ENCODE peak calls at places on chromosomes 1 and 21, in four cellular contexts. One of them, this sample, is unnamed.

GRCh38 chr21:26169061-26169610 is 1.4 kb downstream of the APP start:
- DNase-seq in HL-60: no peak
- DNase-seq in GM12878: peak; percentile 24
- DNase-seq in K562: no peak
- DNase-seq in this sample: no peak

GRCh38 chr1:214957330-214958137 is 125.0 kb upstream of the KCNK2 start:
- DNase-seq in K562: no peak
- DNase-seq in HL-60: peak; percentile 87
- DNase-seq in GM12878: no peak
- DNase-seq in this sample: no peak

GRCh38 chr1:31802190-31803150 is 13.4 kb downstream of the SPOCD1 start:
- DNase-seq in HL-60: no peak
- DNase-seq in GM12878: no peak
- DNase-seq in K562: no peak
- DNase-seq in this sample: no peak

GRCh38 chr1:72635719-72636118 is 353.4 kb upstream of the NEGR1 start:
- DNase-seq in HL-60: peak; percentile 67
- DNase-seq in K562: no peak
- DNase-seq in GM12878: no peak
- DNase-seq in this sample: no peak

GRCh38 chr1:37152491-37152890 is 118.2 kb upstream of the GRIK3 start:
- DNase-seq in HL-60: no peak
- DNase-seq in K562: no peak
- DNase-seq in GM12878: no peak
- DNase-seq in this sample: no peak

GRCh38 chr1:94936861-94937620 is 10.1 kb upstream of the CNN3 start:
- DNase-seq in K562: no peak
- DNase-seq in HL-60: no peak
- DNase-seq in GM12878: no peak
- DNase-seq in this sample: no peak

GRCh38 chr1:54220004-54220811 is 20.2 kb downstream of the MRPL37 start:
- DNase-seq in GM12878: no peak
- DNase-seq in HL-60: peak; percentile 55
- DNase-seq in K562: no peak
- DNase-seq in this sample: no peak

GRCh38 chr1:1347663-1348419 is 1.4 kb downstream of the DVL1 start:
- DNase-seq in HL-60: no peak
- DNase-seq in GM12878: no peak
- DNase-seq in K562: peak; percentile 55
- DNase-seq in this sample: no peak

GRCh38 chr1:69693921-69694320 is 126.2 kb downstream of the LRRC7 start:
- DNase-seq in GM12878: no peak
- DNase-seq in K562: no peak
- DNase-seq in HL-60: no peak
- DNase-seq in this sample: no peak

GRCh38 chr1:57258616-57259330 is 165.1 kb downstream of the DAB1 start:
- DNase-seq in HL-60: no peak
- DNase-seq in K562: no peak
- DNase-seq in GM12878: no peak
- DNase-seq in this sample: no peak

GRCh38 chr1:11529330-11529729 is 50.4 kb downstream of the DISP3 start:
- DNase-seq in HL-60: no peak
- DNase-seq in K562: no peak
- DNase-seq in GM12878: no peak
- DNase-seq in this sample: no peak

GRCh38 chr1:1291611-1292441 is 11.6 kb downstream of the SCNN1D start:
- DNase-seq in GM12878: no peak
- DNase-seq in HL-60: no peak
- DNase-seq in K562: peak; percentile 65
- DNase-seq in this sample: peak; percentile 96

GRCh38 chr1:245956225-245956624 is 550.9 kb downstream of the SMYD3 start:
- DNase-seq in K562: no peak
- DNase-seq in GM12878: no peak
- DNase-seq in HL-60: no peak
- DNase-seq in this sample: no peak

GRCh38 chr21:46033410-46034404 is 52.1 kb downstream of the COL6A1 start:
- DNase-seq in GM12878: no peak
- DNase-seq in K562: peak; percentile 3
- DNase-seq in HL-60: no peak
- DNase-seq in this sample: no peak

GRCh38 chr1:61446531-61446991 is 278.4 kb downstream of the TM2D1 start:
- DNase-seq in K562: peak; percentile 63
- DNase-seq in GM12878: no peak
- DNase-seq in HL-60: no peak
- DNase-seq in this sample: no peak

GRCh38 chr1:87149166-87150065 is 179.3 kb upstream of the LMO4 start:
- DNase-seq in HL-60: no peak
- DNase-seq in K562: no peak
- DNase-seq in GM12878: no peak
- DNase-seq in this sample: no peak

GRCh38 chr1:6077506-6077905 is 31.8 kb downstream of the KCNAB2 start:
- DNase-seq in HL-60: no peak
- DNase-seq in GM12878: no peak
- DNase-seq in K562: no peak
- DNase-seq in this sample: no peak

GRCh38 chr1:201399352-201400126 is 415 bp upstream of the LAD1 start:
- DNase-seq in HL-60: no peak
- DNase-seq in GM12878: no peak
- DNase-seq in K562: peak; percentile 32
- DNase-seq in this sample: no peak

GRCh38 chr1:46501528-46501927 is 11.9 kb downstream of the DMBX1 start:
- DNase-seq in K562: no peak
- DNase-seq in HL-60: no peak
- DNase-seq in GM12878: no peak
- DNase-seq in this sample: no peak

GRCh38 chr1:116777831-116778830 is 23.9 kb downstream of the CD2 start:
- DNase-seq in K562: no peak
- DNase-seq in GM12878: no peak
- DNase-seq in HL-60: no peak
- DNase-seq in this sample: no peak

GRCh38 chr1:87329051-87329755 is 523 bp downstream of the LMO4 start:
- DNase-seq in HL-60: no peak
- DNase-seq in K562: peak; percentile 44
- DNase-seq in GM12878: no peak
- DNase-seq in this sample: no peak

GRCh38 chr1:153610334-153611023 is 2.5 kb downstream of the S100A16 start:
- DNase-seq in K562: peak; percentile 50
- DNase-seq in HL-60: no peak
- DNase-seq in GM12878: no peak
- DNase-seq in this sample: no peak

GRCh38 chr1:230401763-230402294 is 24.3 kb downstream of the PGBD5 start:
- DNase-seq in GM12878: no peak
- DNase-seq in K562: no peak
- DNase-seq in HL-60: no peak
- DNase-seq in this sample: no peak

GRCh38 chr1:38958967-38959366 is 17.3 kb upstream of the RHBDL2 start:
- DNase-seq in HL-60: no peak
- DNase-seq in GM12878: no peak
- DNase-seq in K562: peak; percentile 40
- DNase-seq in this sample: no peak

GRCh38 chr1:222653178-222653827 is 35.4 kb downstream of the MIA3 start:
- DNase-seq in K562: no peak
- DNase-seq in HL-60: no peak
- DNase-seq in GM12878: no peak
- DNase-seq in this sample: peak; percentile 3

GRCh38 chr1:222652676-222653075 is 34.8 kb downstream of the MIA3 start:
- DNase-seq in K562: no peak
- DNase-seq in GM12878: no peak
- DNase-seq in HL-60: no peak
- DNase-seq in this sample: no peak

GRCh38 chr1:222657899-222658298 is 40.0 kb downstream of the MIA3 start:
- DNase-seq in HL-60: no peak
- DNase-seq in K562: no peak
- DNase-seq in GM12878: no peak
- DNase-seq in this sample: no peak

GRCh38 chr1:222654849-222655248 is 37.0 kb downstream of the MIA3 start:
- DNase-seq in K562: no peak
- DNase-seq in HL-60: peak; percentile 74
- DNase-seq in GM12878: peak; percentile 72
- DNase-seq in this sample: peak; percentile 22
- TF ChIP-seq SPI1 in K562: no peak
- TF ChIP-seq SPI1 in HL-60: no peak
- TF ChIP-seq SPI1 in GM12878: no peak
- TF ChIP-seq SPI1 in this sample: no peak

DNA sequence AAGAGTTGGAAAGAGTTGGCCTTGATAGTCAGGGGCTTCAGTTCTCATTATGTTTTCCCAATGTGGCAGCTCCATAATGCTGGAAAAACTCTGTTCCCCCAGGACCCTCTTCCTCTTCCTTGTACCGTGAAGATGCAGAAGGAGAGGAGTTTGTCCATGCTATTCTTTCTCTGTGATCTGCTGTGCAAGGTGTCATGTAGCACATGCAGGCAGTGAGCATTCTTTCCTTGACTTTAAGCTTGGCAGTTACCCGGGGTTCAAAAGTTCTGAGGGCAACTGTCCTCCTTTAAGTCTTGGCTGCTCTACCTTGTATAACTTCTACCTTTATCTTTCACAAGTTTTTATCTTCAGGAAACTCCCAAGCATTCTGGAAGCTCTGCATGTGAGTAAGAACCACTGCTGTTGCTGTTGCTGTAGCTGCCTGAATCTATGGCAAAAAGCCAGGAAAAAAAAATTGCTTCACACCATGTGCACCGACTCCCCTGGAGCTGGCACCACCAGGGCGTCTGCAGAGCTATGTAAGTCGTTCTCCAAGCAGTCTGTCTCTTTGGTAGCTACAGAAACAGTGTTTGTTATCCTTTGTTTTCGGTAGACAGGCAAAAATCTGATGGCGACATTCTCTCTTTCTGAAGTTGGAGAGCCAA is 42.7 kb upstream of the SLC16A1 start:
- DNase-seq in K562: no peak
- DNase-seq in GM12878: no peak
- DNase-seq in HL-60: peak; percentile 63
- DNase-seq in this sample: no peak
- TF ChIP-seq SPI1 in K562: no peak
- TF ChIP-seq SPI1 in GM12878: no peak
- TF ChIP-seq SPI1 in HL-60: no peak
- TF ChIP-seq SPI1 in this sample: no peak

GRCh38 chr1:53134961-53135734 is 7.3 kb downstream of the SLC1A7 start:
- DNase-seq in HL-60: no peak
- DNase-seq in K562: peak; percentile 56
- DNase-seq in GM12878: no peak
- DNase-seq in this sample: no peak

GRCh38 chr1:53139911-53140310 is 2.5 kb downstream of the SLC1A7 start:
- DNase-seq in GM12878: no peak
- DNase-seq in K562: no peak
- DNase-seq in HL-60: no peak
- DNase-seq in this sample: no peak

GRCh38 chr1:53138991-53139884 is 3.2 kb downstream of the SLC1A7 start:
- DNase-seq in GM12878: no peak
- DNase-seq in HL-60: no peak
- DNase-seq in K562: no peak
- DNase-seq in this sample: no peak

GRCh38 chr1:53135735-53136114 is 6.7 kb downstream of the SLC1A7 start:
- DNase-seq in GM12878: no peak
- DNase-seq in K562: peak; percentile 59
- DNase-seq in HL-60: no peak
- DNase-seq in this sample: no peak

GRCh38 chr1:53137729-53138128 is 4.7 kb downstream of the SLC1A7 start:
- DNase-seq in HL-60: peak; percentile 6
- DNase-seq in K562: peak; percentile 67
- DNase-seq in GM12878: no peak
- DNase-seq in this sample: no peak
- TF ChIP-seq SPI1 in HL-60: no peak
- TF ChIP-seq SPI1 in K562: no peak
- TF ChIP-seq SPI1 in GM12878: no peak
- TF ChIP-seq SPI1 in this sample: no peak

GRCh38 chr21:43574741-43575465 is 84.4 kb downstream of the HSF2BP start:
- DNase-seq in K562: no peak
- DNase-seq in GM12878: no peak
- DNase-seq in HL-60: peak; percentile 44
- DNase-seq in this sample: no peak
- TF ChIP-seq SPI1 in K562: no peak
- TF ChIP-seq SPI1 in GM12878: no peak
- TF ChIP-seq SPI1 in HL-60: no peak
- TF ChIP-seq SPI1 in this sample: no peak

GRCh38 chr1:110450928-110451327 is at the start of gene PROK1:
- DNase-seq in GM12878: no peak
- DNase-seq in HL-60: no peak
- DNase-seq in K562: no peak
- DNase-seq in this sample: no peak
- TF ChIP-seq SPI1 in GM12878: no peak
- TF ChIP-seq SPI1 in HL-60: no peak
- TF ChIP-seq SPI1 in K562: no peak
- TF ChIP-seq SPI1 in this sample: no peak

DNA sequence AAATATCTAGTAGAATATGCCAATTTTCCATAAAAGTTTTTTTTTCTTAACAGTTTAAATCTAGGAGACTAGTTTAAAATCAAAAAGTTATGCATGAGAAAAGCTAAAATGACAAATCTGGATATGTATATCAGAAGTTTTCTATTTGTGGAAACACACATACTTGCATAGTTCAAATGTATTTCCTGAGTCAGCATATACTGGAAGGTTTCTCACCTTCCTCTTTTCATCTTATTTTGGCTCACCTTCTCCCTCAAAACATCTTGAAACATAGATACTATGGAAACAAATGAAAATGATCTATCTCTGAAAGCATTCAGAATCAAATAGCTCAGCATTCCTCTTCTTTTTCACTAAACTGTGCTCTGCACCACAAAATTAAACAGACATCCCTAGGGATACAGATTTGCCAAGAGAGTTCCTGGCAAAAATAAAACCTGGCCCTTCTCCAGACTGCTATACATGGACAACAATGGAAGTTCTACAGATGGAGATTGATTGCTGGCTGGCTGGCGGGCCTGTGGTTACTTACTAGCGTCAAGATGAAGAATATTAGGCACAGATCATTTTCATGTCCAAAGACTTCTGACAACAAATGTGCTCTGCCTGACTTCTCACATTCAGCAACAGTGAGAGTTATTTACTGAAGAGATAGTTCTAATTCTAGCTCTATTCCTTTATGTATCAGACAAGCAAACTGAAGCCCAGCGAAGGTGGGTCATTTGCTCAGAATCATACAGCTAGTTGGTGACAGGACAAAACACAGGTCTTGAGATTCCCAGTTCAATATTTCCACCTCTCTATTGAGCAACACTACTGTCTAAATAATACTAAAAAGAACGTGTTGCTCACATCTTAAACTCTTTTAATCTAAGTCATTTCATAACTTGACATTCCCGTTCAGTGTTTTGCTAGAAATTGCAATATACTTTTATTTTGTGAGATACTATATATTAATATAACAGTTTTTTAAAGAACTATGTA is 26.6 kb downstream of the DIPK1A start:
- DNase-seq in GM12878: no peak
- DNase-seq in K562: no peak
- DNase-seq in HL-60: no peak
- DNase-seq in this sample: no peak
- TF ChIP-seq SPI1 in GM12878: no peak
- TF ChIP-seq SPI1 in K562: no peak
- TF ChIP-seq SPI1 in HL-60: no peak
- TF ChIP-seq SPI1 in this sample: no peak

DNA sequence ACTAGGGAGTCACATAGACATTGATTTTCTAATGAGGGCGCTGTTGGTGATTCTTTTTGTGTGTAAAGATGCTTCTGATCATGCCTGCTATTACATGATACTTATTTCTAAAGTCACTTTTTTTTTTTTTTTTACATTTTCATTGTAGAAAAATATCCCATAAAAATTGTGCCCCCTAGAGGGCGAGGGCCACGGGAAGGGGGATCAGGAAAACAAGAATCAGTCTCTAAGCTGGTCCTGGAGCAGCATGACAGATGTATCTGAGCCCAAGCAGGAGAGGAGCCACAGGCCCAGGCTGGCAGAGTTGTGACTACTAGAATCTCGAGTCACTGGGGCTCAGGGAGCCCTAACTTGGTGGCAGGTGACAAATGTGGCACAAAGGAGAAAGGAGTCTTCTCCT is 28.1 kb downstream of the ZSCAN20 start:
- DNase-seq in GM12878: no peak
- DNase-seq in K562: no peak
- DNase-seq in HL-60: no peak
- DNase-seq in this sample: no peak
- TF ChIP-seq SPI1 in GM12878: no peak
- TF ChIP-seq SPI1 in K562: no peak
- TF ChIP-seq SPI1 in HL-60: no peak
- TF ChIP-seq SPI1 in this sample: no peak